ENCODE peak calls at places on chromosome 12, in five cellular contexts. R, U, L, E and X are unnamed samples. For H3K4me1, the result is how much of the 10 kb centered on the place peaks cover.

GRCh38 chr12:38384816-38385491 is 68.4 kb downstream of the ALG10B start:
- DNase-seq in R (peak), U (no peak), L (no peak), E (no peak), X (no peak)

GRCh38 chr12:27542628-27543027 is 18.6 kb downstream of the PPFIBP1 start:
- DNase-seq in R (peak), U (no peak), L (no peak), E (peak), X (peak)

GRCh38 chr12:12028668-12029402 is 41.9 kb upstream of the BCL2L14 start:
- DNase-seq in R (no peak), U (no peak), L (peak), E (no peak), X (no peak)

GRCh38 chr12:76311796-76312195 is 36.4 kb downstream of the BBS10 start:
- DNase-seq in R (no peak), U (no peak), L (no peak), E (peak), X (peak)

GRCh38 chr12:21618566-21618965 is 13.9 kb upstream of the GYS2 start:
- DNase-seq in R (no peak), U (no peak), L (no peak), E (no peak), X (no peak)

GRCh38 chr12:47773062-47773857 is at the start of gene SLC48A1:
- DNase-seq in R (peak), U (peak), L (no peak), E (peak), X (peak)

GRCh38 chr12:47343684-47344567 is 264.2 kb upstream of the AMIGO2 start:
- DNase-seq in R (no peak), U (no peak), L (no peak), E (no peak), X (peak)

GRCh38 chr12:5200276-5201087 is 156.8 kb downstream of the KCNA5 start:
- DNase-seq in R (peak), U (peak), L (no peak), E (no peak), X (no peak)

GRCh38 chr12:15662983-15663659 is 126.1 kb downstream of the EPS8 start:
- DNase-seq in R (no peak), U (no peak), L (no peak), E (peak), X (peak)

GRCh38 chr12:57236925-57237652 is 7.6 kb downstream of the SHMT2 start:
- DNase-seq in R (peak), U (no peak), L (no peak), E (no peak), X (no peak)

GRCh38 chr12:49232940-49233841 is 31.7 kb upstream of the TUBA1C start:
- DNase-seq in R (peak), U (peak), L (peak), E (peak), X (peak)

GRCh38 chr12:12209043-12209442 is 57.8 kb downstream of the LRP6 start:
- DNase-seq in R (no peak), U (peak), L (no peak), E (no peak), X (peak)

GRCh38 chr12:56223571-56224101 is 506 bp upstream of the NABP2 start:
- DNase-seq in R (no peak), U (no peak), L (no peak), E (no peak), X (no peak)

GRCh38 chr12:56222531-56222895 is 791 bp upstream of the RNF41 start:
- DNase-seq in R (no peak), U (no peak), L (no peak), E (no peak), X (no peak)

GRCh38 chr12:56224102-56224701 is at the start of gene NABP2:
- DNase-seq in R (peak), U (peak), L (peak), E (peak), X (peak)

GRCh38 chr12:56221757-56222530 is at the start of gene RNF41:
- DNase-seq in R (peak), U (peak), L (peak), E (peak), X (peak)

DNA sequence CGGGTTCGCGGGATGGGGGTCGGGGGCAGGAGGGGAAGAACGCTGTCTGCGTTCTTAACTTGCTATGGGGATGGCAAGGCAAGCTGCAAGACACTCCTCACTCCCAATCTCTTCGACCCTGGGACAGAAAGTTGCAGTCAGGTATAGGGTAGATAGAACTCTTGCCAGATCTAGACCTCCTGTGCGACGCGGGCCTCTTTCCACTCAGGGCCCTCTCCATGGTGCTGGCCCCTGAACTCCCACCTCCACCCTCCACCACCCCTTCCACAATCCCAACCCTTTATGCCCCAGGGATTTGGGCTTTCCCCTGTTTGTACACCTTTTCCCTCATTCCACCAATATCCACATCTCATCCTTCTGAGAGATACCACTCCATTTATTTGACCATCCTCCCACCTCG is 812 bp downstream of the NABP2 start:
- DNase-seq in R (no peak), U (no peak), L (no peak), E (no peak), X (no peak)
- H3K4me1 ChIP-seq in R (under half), U (under half), L (under half), E (under half), X (under half)

GRCh38 chr12:119179335-119180021 is 747 bp downstream of the HSPB8 start:
- DNase-seq in R (peak), U (no peak), L (no peak), E (peak), X (peak)
- H3K4me3 ChIP-seq in R (no peak), U (no peak), L (peak), E (peak), X (peak)

GRCh38 chr12:92036771-92037453 is 108.7 kb downstream of the BTG1 start:
- DNase-seq in R (no peak), U (no peak), L (no peak), E (peak), X (peak)
- H3K4me1 ChIP-seq in R (under half), U (under half), L (under half), E (under half), X (under half)

GRCh38 chr12:114903394-114903748 is 219.4 kb upstream of the TBX3 start:
- DNase-seq in R (peak), U (no peak), L (no peak), E (peak), X (peak)
- H3K4me3 ChIP-seq in R (no peak), U (no peak), L (no peak), E (no peak), X (peak)

GRCh38 chr12:120257041-120257821 is 8.3 kb downstream of the PXN start:
- DNase-seq in R (peak), U (no peak), L (no peak), E (peak), X (peak)
- H3K4me1 ChIP-seq in R (under half), U (under half), L (half or more), E (under half), X (under half)